ENCODE peak calls at places on chromosomes 2 and 18, in seven cellular contexts. D, V, H, U, G, S and A are unnamed samples.

GRCh38 chr18:12991839-12992216 is 666 bp downstream of the CEP192 start:
- DNase-seq in G (no peak), H (no peak), S (no peak), D (no peak), V (no peak), U (no peak), A (no peak)

GRCh38 chr2:137566387-137566786 is 397.9 kb upstream of the HNMT start:
- DNase-seq in S (no peak), G (no peak), D (no peak), U (no peak), H (no peak), V (no peak), A (no peak)

GRCh38 chr2:71277536-71278103 is 50.7 kb upstream of the PAIP2B start:
- DNase-seq in H (no peak), U (no peak), G (no peak), V (peak; percentile 25), D (peak; percentile 75), S (peak; percentile 24), A (no peak)

GRCh38 chr18:10153924-10154635 is 240.3 kb downstream of the VAPA start:
- DNase-seq in U (no peak), D (no peak), H (no peak), G (no peak), S (no peak), V (no peak), A (no peak)

GRCh38 chr2:55489467-55490062 is 30.0 kb upstream of the CFAP36 start:
- DNase-seq in D (no peak), H (no peak), U (no peak), V (no peak), S (no peak), G (no peak), A (no peak)

GRCh38 chr2:230903251-230904150 is 21.5 kb downstream of the GPR55 start:
- DNase-seq in H (no peak), V (peak; percentile 4), S (peak; percentile 4), G (no peak), D (no peak), U (no peak), A (no peak)

GRCh38 chr2:202251494-202251893 is 13.1 kb upstream of the SUMO1 start:
- DNase-seq in S (no peak), H (no peak), G (no peak), D (no peak), V (no peak), U (peak; percentile 31), A (no peak)

GRCh38 chr2:68971591-68972231 is 2.7 kb upstream of the GKN1 start:
- DNase-seq in H (no peak), U (peak; percentile 95), G (no peak), D (peak; percentile 76), V (no peak), S (no peak), A (no peak)

GRCh38 chr18:45802814-45803492 is 22.5 kb upstream of the SIGLEC15 start:
- DNase-seq in G (no peak), U (peak; percentile 99), V (no peak), H (no peak), S (no peak), D (peak; percentile 68), A (no peak)

GRCh38 chr2:126891681-126892500 is 6.8 kb upstream of the TEX51 start:
- DNase-seq in V (peak; percentile 14), U (no peak), G (no peak), D (no peak), H (no peak), S (peak; percentile 40), A (no peak)

GRCh38 chr2:47452761-47453160 is 49.8 kb downstream of the MSH2 start:
- DNase-seq in U (no peak), V (no peak), H (no peak), S (no peak), G (no peak), D (no peak), A (no peak)

GRCh38 chr2:47455411-47455810 is 52.5 kb downstream of the MSH2 start:
- DNase-seq in H (no peak), S (no peak), V (no peak), G (no peak), D (no peak), U (no peak), A (no peak)

GRCh38 chr2:47457268-47457667 is 54.3 kb downstream of the MSH2 start:
- DNase-seq in V (no peak), H (no peak), U (no peak), G (no peak), S (no peak), D (no peak), A (no peak)

GRCh38 chr2:47456851-47457250 is 53.9 kb downstream of the MSH2 start:
- DNase-seq in H (no peak), V (no peak), D (no peak), G (no peak), U (no peak), S (no peak), A (no peak)

GRCh38 chr2:47451790-47452189 is 48.8 kb downstream of the MSH2 start:
- DNase-seq in H (no peak), V (no peak), G (no peak), D (no peak), U (no peak), S (no peak), A (no peak)
- TF ChIP-seq POLR2A in H (no peak), V (no peak), G (no peak), D (no peak), U (no peak), S (no peak), A (no peak)

DNA sequence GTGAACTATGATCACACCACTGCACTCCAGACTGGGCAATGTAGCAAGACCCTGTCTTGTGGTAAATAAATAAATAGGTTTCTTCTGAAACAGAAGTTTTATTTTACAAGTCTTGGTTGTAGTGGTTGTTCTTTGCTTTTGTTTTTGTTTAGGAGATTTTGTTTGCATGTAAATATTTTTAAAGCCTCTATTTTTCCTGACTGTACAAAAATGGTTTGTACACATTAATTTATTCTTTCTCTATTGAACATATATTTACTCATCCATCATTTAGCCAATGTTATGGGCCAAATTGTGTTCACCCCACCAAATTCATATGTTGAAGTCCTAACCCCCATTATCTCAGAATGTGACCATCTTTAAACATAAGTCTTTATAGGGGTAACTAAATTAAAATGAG is 580.1 kb downstream of the EPHA4 start:
- DNase-seq in G (no peak), U (no peak), S (no peak), V (no peak), H (no peak), D (no peak), A (no peak)
- H3K4me1 ChIP-seq in G (no peaks in the 10 kb centered on the region), U (no peaks in the 10 kb centered on the region), S (no peaks in the 10 kb centered on the region), V (no peaks in the 10 kb centered on the region), H (no peaks in the 10 kb centered on the region), D (no peaks in the 10 kb centered on the region), A (no peaks in the 10 kb centered on the region)

GRCh38 chr2:45881970-45882581 is 230.6 kb downstream of the PRKCE start:
- DNase-seq in U (no peak), V (no peak), S (no peak), H (no peak), D (no peak), G (no peak), A (no peak)

GRCh38 chr2:45883601-45884000 is 232.1 kb downstream of the PRKCE start:
- DNase-seq in D (no peak), V (no peak), H (no peak), U (no peak), G (no peak), S (no peak), A (no peak)

GRCh38 chr2:45885111-45885685 is 233.7 kb downstream of the PRKCE start:
- DNase-seq in G (no peak), V (no peak), H (no peak), D (no peak), S (no peak), U (no peak), A (no peak)

GRCh38 chr2:45884126-45884525 is 232.7 kb downstream of the PRKCE start:
- DNase-seq in D (no peak), H (no peak), S (no peak), V (no peak), U (no peak), G (no peak), A (no peak)

GRCh38 chr2:45882707-45883106 is 231.2 kb downstream of the PRKCE start:
- DNase-seq in V (no peak), U (no peak), H (no peak), G (peak; percentile 32), D (no peak), S (no peak), A (no peak)
- H3K27ac ChIP-seq in V (no peak overlapping the region), U (no peak overlapping the region), H (peak overlapping the region; percentile 27), G (no peak overlapping the region), D (no peak overlapping the region), S (no peak overlapping the region), A (peak overlapping the region; percentile 33)

GRCh38 chr2:24831736-24832421 is 38.7 kb downstream of the CENPO start:
- DNase-seq in H (no peak), S (peak; percentile 54), D (no peak), U (no peak), V (no peak), G (no peak), A (peak; percentile 56)

GRCh38 chr2:24830351-24830750 is 37.1 kb downstream of the CENPO start:
- DNase-seq in U (peak; percentile 50), S (no peak), D (no peak), G (no peak), V (no peak), H (no peak), A (no peak)

GRCh38 chr2:24832526-24832925 is 39.3 kb downstream of the CENPO start:
- DNase-seq in D (no peak), V (no peak), G (no peak), S (no peak), U (no peak), H (no peak), A (no peak)

GRCh38 chr2:24830786-24831185 is 37.6 kb downstream of the CENPO start:
- DNase-seq in U (no peak), D (no peak), H (no peak), G (no peak), S (no peak), V (no peak), A (peak; percentile 61)

GRCh38 chr2:24831216-24831615 is 38.0 kb downstream of the CENPO start:
- DNase-seq in G (no peak), H (no peak), D (no peak), V (no peak), S (no peak), U (no peak), A (no peak)
- TF ChIP-seq POLR2A in G (no peak), H (no peak), D (no peak), V (no peak), S (no peak), U (no peak), A (no peak)

DNA sequence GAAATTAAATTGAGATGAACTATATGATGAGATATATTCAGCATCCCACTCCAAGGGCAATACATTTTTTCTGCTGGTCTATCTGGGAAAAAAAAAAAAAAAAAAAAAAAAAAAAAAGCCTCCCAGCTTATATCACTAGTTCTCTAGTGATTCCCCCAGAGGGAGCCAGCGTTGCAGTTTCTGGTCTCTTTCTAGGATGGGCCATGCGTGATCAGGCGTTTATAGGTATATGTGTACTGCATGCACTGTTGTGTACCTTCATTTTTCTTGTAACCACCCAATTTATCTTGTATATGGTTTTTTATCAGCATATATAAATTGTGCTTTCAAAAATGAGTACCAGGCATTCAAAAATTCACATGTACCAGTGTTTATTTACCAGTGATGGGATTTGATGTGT is 35.1 kb downstream of the DCDC2C start:
- DNase-seq in D (peak; percentile 75), G (no peak), V (no peak), U (peak; percentile 54), H (no peak), S (no peak), A (no peak)
- H3K4me1 ChIP-seq in D (no peaks in the 10 kb centered on the region), G (no peaks in the 10 kb centered on the region), V (no peaks in the 10 kb centered on the region), U (no peaks in the 10 kb centered on the region), H (no peaks in the 10 kb centered on the region), S (no peaks in the 10 kb centered on the region), A (no peaks in the 10 kb centered on the region)